ENCODE peak calls at places on chromosomes 12 and 14, in six cellular contexts. M is right lobe of liver, W is heart left ventricle, R is brain microvascular endothelial cell, J is hepatocyte, Y is glomerular endothelial cell. N is an unnamed sample.

GRCh38 chr14:69001375-69001774 is 22.3 kb upstream of the ACTN1 start:
- DNase-seq in M (no peak), W (no peak), R (no peak), J (no peak), Y (no peak), N (no peak)

GRCh38 chr12:49863946-49864816 is 21.3 kb upstream of the BCDIN3D start:
- DNase-seq in M (no peak), W (no peak), R (no peak), J (no peak), Y (no peak), N (no peak)

GRCh38 chr14:22379727-22380126 is 209.3 kb downstream of the DAD1 start:
- DNase-seq in M (no peak), W (no peak), R (no peak), J (no peak), Y (no peak), N (no peak)

GRCh38 chr12:117853600-117853999 is 115.2 kb downstream of the KSR2 start:
- DNase-seq in M (no peak), W (no peak), R (no peak), J (peak; percentile 81), Y (no peak), N (peak; percentile 73)

GRCh38 chr14:104913413-104913812 is 11.3 kb upstream of the PLD4 start:
- DNase-seq in M (no peak), W (no peak), R (no peak), J (no peak), Y (no peak), N (no peak)

GRCh38 chr14:36944307-36945010 is 227.9 kb downstream of the SLC25A21 start:
- DNase-seq in M (no peak), W (no peak), R (peak; percentile 40), J (no peak), Y (no peak), N (no peak)

GRCh38 chr14:41783403-41783802 is 176.7 kb downstream of the LRFN5 start:
- DNase-seq in M (no peak), W (no peak), R (no peak), J (no peak), Y (no peak), N (no peak)

GRCh38 chr14:28077005-28077404 is 689.6 kb upstream of the FOXG1 start:
- DNase-seq in M (no peak), W (no peak), R (no peak), J (no peak), Y (no peak), N (no peak)

GRCh38 chr12:15485466-15485865 is 163.2 kb downstream of the PTPRO start:
- DNase-seq in M (no peak), W (no peak), R (no peak), J (no peak), Y (no peak), N (no peak)

N was measured in HepG2.